ENCODE peak calls at places on chromosomes 7 and 10, in eight cellular contexts. G, U, F, Q, A, P, H and J are unnamed samples.

GRCh38 chr7:53983505-53983904 is 558.7 kb upstream of the VSTM2A start:
- DNase-seq in H (no peak), F (no peak), P (no peak), A (no peak), G (no peak), Q (no peak), U (no peak), J (no peak)

GRCh38 chr7:16051561-16052280 is 365.2 kb upstream of the MEOX2 start:
- DNase-seq in F (peak; percentile 58), Q (no peak), P (no peak), U (no peak), A (peak; percentile 78), G (peak; percentile 84), H (no peak), J (no peak)

GRCh38 chr10:99927719-99928280 is 81.9 kb downstream of the DNMBP start:
- DNase-seq in P (no peak), G (peak; percentile 31), H (peak; percentile 49), A (peak; percentile 57), U (no peak), F (peak; percentile 44), Q (no peak), J (no peak)

GRCh38 chr10:31490858-31491504 is 172.0 kb downstream of the ZEB1 start:
- DNase-seq in F (peak; percentile 74), P (no peak), A (peak; percentile 85), U (peak; percentile 55), G (peak; percentile 79), Q (peak; percentile 68), H (no peak), J (peak; percentile 17)

GRCh38 chr10:118835682-118836326 is 81.0 kb upstream of the CACUL1 start:
- DNase-seq in H (peak; percentile 90), P (peak; percentile 96), A (no peak), Q (peak; percentile 34), G (no peak), U (no peak), F (peak; percentile 17), J (no peak)

GRCh38 chr10:98246911-98247820 is 20.8 kb downstream of the LOXL4 start:
- DNase-seq in U (peak; percentile 87), P (no peak), Q (no peak), A (peak; percentile 81), F (peak; percentile 73), G (peak; percentile 56), H (no peak), J (no peak)

GRCh38 chr10:68550747-68551411 is 9.3 kb upstream of the TET1 start:
- DNase-seq in U (peak; percentile 85), Q (peak; percentile 70), A (peak; percentile 93), F (peak; percentile 83), G (peak; percentile 89), H (no peak), P (peak; percentile 59), J (peak; percentile 73)

GRCh38 chr7:32223721-32224120 is 153.5 kb upstream of the PDE1C start:
- DNase-seq in U (no peak), G (no peak), F (no peak), A (no peak), Q (no peak), P (no peak), H (no peak), J (no peak)

GRCh38 chr7:157224627-157225026 is 85.9 kb downstream of the UBE3C start:
- DNase-seq in H (no peak), F (peak; percentile 38), U (peak; percentile 44), A (peak; percentile 73), G (peak; percentile 68), P (no peak), Q (peak; percentile 44), J (no peak)

GRCh38 chr10:3755440-3756359 is 29.3 kb downstream of the KLF6 start:
- DNase-seq in A (peak; percentile 26), U (peak; percentile 46), Q (peak; percentile 33), F (peak; percentile 42), H (peak; percentile 54), G (peak; percentile 43), P (no peak), J (no peak)

GRCh38 chr10:47366056-47366631 is 17.9 kb downstream of the ZNF488 start:
- DNase-seq in P (no peak), H (no peak), F (no peak), U (no peak), Q (no peak), G (no peak), A (no peak), J (no peak)

GRCh38 chr7:156470399-156471320 is 169.9 kb upstream of the RNF32 start:
- DNase-seq in Q (no peak), P (no peak), U (no peak), H (no peak), F (no peak), A (no peak), G (no peak), J (no peak)

GRCh38 chr10:131933695-131934086 is 32.9 kb downstream of the PPP2R2D start:
- DNase-seq in F (no peak), Q (no peak), G (no peak), U (no peak), P (no peak), H (no peak), A (no peak), J (no peak)

GRCh38 chr10:52284416-52285013 is 29.6 kb upstream of the DKK1 start:
- DNase-seq in U (no peak), P (no peak), Q (no peak), A (no peak), H (no peak), G (no peak), F (no peak), J (no peak)

GRCh38 chr10:1050555-1050954 is 1.6 kb upstream of the IDI1 start:
- DNase-seq in Q (peak; percentile 53), G (no peak), U (no peak), P (peak; percentile 47), F (no peak), A (no peak), H (peak; percentile 40), J (no peak)

GRCh38 chr10:60480865-60481563 is 91.3 kb upstream of the ANK3 start:
- DNase-seq in F (peak; percentile 74), P (peak; percentile 70), Q (peak; percentile 47), H (peak; percentile 73), G (peak; percentile 92), U (peak; percentile 87), A (peak; percentile 69), J (no peak)